ENCODE peak calls at places on chromosomes 11 and 22, in five cellular contexts. Q is heart left ventricle; D is CD4-positive, alpha-beta memory T cell; K is tibial nerve; S is tibial artery. T is an unnamed sample.

GRCh38 chr11:35144103-35144741 is 5.3 kb downstream of the CD44 start:
- DNase-seq in Q (no peak), S (no peak), D (peak), K (no peak), T (no peak)

GRCh38 chr11:33013706-33014105 is 2.0 kb upstream of the DEPDC7 start:
- DNase-seq in K (no peak), Q (no peak), S (no peak), D (no peak), T (no peak)

GRCh38 chr11:43852057-43852636 is 28.5 kb upstream of the ALKBH3 start:
- DNase-seq in S (peak), Q (peak), K (peak), D (peak), T (no peak)

GRCh38 chr11:96155627-96156378 is 187.2 kb downstream of the MAML2 start:
- DNase-seq in S (peak), Q (peak), K (peak), D (no peak), T (peak)

GRCh38 chr22:37844904-37845334 is 785 bp upstream of the ANKRD54 start:
- DNase-seq in S (no peak), D (no peak), K (no peak), Q (no peak), T (no peak)

GRCh38 chr22:38756631-38757463 is 1.0 kb upstream of the SUN2 start:
- DNase-seq in S (no peak), K (no peak), D (no peak), Q (no peak), T (no peak)

GRCh38 chr11:119793335-119793984 is 64.5 kb upstream of the NECTIN1 start:
- DNase-seq in D (no peak), S (no peak), Q (no peak), K (no peak), T (no peak)

GRCh38 chr11:118175031-118175531 is 1.4 kb downstream of the SCN2B start:
- DNase-seq in K (no peak), Q (peak), D (no peak), S (no peak), T (peak)

GRCh38 chr11:112004389-112004788 is 20.8 kb upstream of the DLAT start:
- DNase-seq in D (no peak), S (no peak), Q (no peak), K (no peak), T (no peak)

GRCh38 chr11:10488121-10488580 is 33.1 kb downstream of the AMPD3 start:
- DNase-seq in Q (no peak), K (no peak), D (no peak), S (no peak), T (peak)

GRCh38 chr11:1518301-1518700 is 31.7 kb upstream of the MOB2 start:
- DNase-seq in D (no peak), Q (no peak), K (no peak), S (no peak), T (no peak)

GRCh38 chr11:73752216-73752867 is 8.5 kb downstream of the RAB6A start:
- DNase-seq in D (no peak), Q (no peak), S (peak), K (no peak), T (no peak)

GRCh38 chr11:113014731-113015455 is 53.7 kb downstream of the NCAM1 start:
- DNase-seq in Q (peak), K (no peak), S (no peak), D (no peak), T (no peak)

GRCh38 chr22:21642584-21643448 is 714 bp downstream of the SDF2L1 start:
- DNase-seq in K (no peak), Q (no peak), D (peak), S (no peak), T (no peak)

GRCh38 chr11:73830261-73830660 is 42.6 kb downstream of the MRPL48 start:
- DNase-seq in D (no peak), K (no peak), Q (no peak), S (no peak), T (no peak)

GRCh38 chr11:23425379-23425778 is 565.1 kb upstream of the CCDC179 start:
- DNase-seq in D (no peak), K (no peak), S (no peak), Q (no peak), T (no peak)

GRCh38 chr11:128903248-128904041 is 12.3 kb downstream of the KCNJ5 start:
- DNase-seq in D (no peak), S (peak), Q (peak), K (peak), T (peak)

GRCh38 chr22:45771057-45771456 is 99.4 kb downstream of the ATXN10 start:
- DNase-seq in Q (no peak), D (no peak), S (no peak), K (no peak), T (no peak)

GRCh38 chr11:31815743-31816466 is 4.8 kb upstream of the PAX6 start:
- DNase-seq in Q (no peak), D (no peak), S (no peak), K (peak), T (no peak)

GRCh38 chr22:33756508-33756949 is 163.7 kb downstream of the LARGE1 start:
- DNase-seq in S (no peak), Q (peak), D (no peak), K (no peak), T (no peak)

GRCh38 chr11:118806400-118806799 is 15.4 kb upstream of the DDX6 start:
- DNase-seq in K (no peak), D (no peak), Q (no peak), S (no peak), T (no peak)

GRCh38 chr22:33380789-33381530 is 322.8 kb upstream of the SYN3 start:
- DNase-seq in D (no peak), K (no peak), S (no peak), Q (no peak), T (peak)

GRCh38 chr11:2667940-2668339 is 31.9 kb downstream of the KCNQ1OT1 start:
- DNase-seq in D (no peak), K (no peak), Q (no peak), S (no peak), T (no peak)

GRCh38 chr11:132452616-132453015 is 1079.7 kb downstream of the OPCML start:
- DNase-seq in S (no peak), D (no peak), Q (no peak), K (no peak), T (no peak)

GRCh38 chr22:45072322-45072903 is 62.6 kb upstream of the PHF21B start:
- DNase-seq in D (no peak), K (no peak), Q (no peak), S (no peak), T (peak)

GRCh38 chr11:64090811-64091516 is 55.2 kb downstream of the FLRT1 start:
- DNase-seq in Q (no peak), K (no peak), S (no peak), D (no peak), T (no peak)

GRCh38 chr11:14073821-14074529 is 111.5 kb downstream of the SPON1 start:
- DNase-seq in K (peak), Q (no peak), S (peak), D (no peak), T (no peak)

GRCh38 chr22:45335021-45335818 is 25.5 kb downstream of the FAM118A start:
- DNase-seq in D (no peak), S (no peak), K (no peak), Q (peak), T (no peak)

GRCh38 chr11:86176165-86176884 is 68.2 kb upstream of the EED start:
- DNase-seq in S (no peak), K (no peak), Q (no peak), D (no peak), T (no peak)

GRCh38 chr11:129787518-129787917 is 28.1 kb upstream of the TMEM45B start:
- DNase-seq in Q (no peak), K (no peak), D (no peak), S (no peak), T (peak)

GRCh38 chr22:41917906-41918791 is 3.3 kb upstream of the SHISA8 start:
- DNase-seq in S (peak), Q (peak), D (no peak), K (peak), T (no peak)

GRCh38 chr22:41922336-41922735 is 4.3 kb downstream of the TNFRSF13C start:
- DNase-seq in S (no peak), K (no peak), D (no peak), Q (no peak), T (no peak)

GRCh38 chr22:41919357-41920224 is 4.7 kb upstream of the SHISA8 start:
- DNase-seq in K (peak), D (peak), S (no peak), Q (peak), T (no peak)

GRCh38 chr22:41922940-41923594 is 3.5 kb downstream of the TNFRSF13C start:
- DNase-seq in D (no peak), Q (no peak), S (no peak), K (no peak), T (no peak)

DNA sequence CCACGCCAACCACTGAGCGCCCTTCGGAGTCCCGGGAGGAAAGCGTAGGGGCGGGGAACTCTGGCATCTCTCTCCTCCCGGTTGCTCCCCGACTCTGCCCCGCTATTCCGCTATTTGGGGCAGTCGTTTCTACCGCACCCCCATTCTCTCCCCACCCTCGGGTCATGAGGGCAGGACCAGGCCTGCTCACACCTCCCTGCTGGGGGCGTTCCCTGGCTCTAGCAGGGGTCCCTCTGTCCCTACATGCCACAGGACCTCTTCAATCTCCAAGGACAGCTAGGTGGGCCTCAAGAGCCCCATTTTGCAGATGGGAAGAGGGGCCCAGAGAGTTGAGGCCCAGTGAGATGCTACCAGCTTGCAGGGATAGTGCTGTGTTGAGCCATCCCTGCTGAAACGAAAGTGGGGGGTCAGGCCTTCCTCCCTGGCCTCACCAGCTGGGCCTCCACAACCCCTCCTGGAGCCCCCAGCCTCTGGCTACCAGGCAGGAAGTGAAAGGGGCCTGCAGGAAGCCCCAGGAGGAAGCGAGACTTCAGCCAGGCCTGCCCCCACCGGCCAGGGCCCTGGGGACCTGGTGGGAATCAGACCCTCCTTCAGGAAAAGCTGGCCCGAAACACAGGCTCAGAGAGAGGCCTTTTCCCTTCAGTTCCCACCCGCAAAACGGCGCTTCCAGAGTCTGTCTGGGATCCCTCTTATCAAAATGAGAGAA is 5.5 kb upstream of the SHISA8 start:
- DNase-seq in Q (no peak), S (no peak), D (no peak), K (no peak), T (no peak)
- H3K27ac ChIP-seq in Q (peak), S (no peak), D (no peak), K (peak), T (no peak)

DNA sequence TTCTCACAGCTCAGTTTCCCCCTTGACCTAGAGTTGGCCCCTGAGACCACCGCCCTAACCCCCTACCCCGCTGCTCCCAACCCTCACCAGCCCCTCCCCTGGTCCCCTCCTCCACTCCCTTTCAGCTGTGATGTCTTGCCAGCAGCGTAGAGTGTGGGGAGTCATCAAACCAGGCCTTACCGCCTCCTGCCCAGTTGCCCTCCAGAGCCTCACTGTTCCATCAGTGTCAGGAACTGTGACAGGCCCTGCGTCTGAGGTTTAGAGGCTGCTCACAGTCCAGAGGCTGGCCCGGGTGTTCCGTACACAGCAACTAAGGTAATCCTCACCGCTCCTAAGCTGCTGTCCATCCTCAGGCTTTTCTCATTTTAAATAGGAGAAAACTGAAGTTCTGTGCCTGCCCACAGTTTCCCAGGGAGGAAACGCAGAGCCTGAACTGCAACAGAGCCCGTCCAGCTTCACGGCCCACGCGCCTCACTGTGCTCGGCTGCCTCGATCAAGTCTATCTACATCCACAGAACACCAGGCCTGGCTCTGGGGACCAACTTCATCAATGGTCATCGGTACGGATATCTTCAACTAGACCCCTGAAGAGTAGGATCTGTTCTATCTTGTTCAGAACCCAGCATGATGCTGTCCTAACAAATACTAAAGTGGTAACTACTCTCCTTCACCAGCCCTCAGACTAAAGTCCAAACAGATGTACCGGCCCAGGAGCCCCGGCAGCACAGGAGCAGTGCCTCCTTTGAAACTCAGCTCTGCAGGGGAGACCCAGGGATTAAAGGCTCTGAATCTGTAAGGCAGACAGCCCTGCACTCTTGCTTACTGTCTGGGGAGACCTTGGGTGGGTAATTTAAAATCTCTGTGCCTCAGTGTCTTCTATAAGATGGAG is 10.3 kb downstream of the VPS37C start:
- DNase-seq in D (no peak), K (no peak), Q (no peak), S (no peak), T (no peak)
- H3K27ac ChIP-seq in D (no peak), K (peak), Q (no peak), S (peak), T (peak)

GRCh38 chr11:83060965-83061364 is 10.7 kb downstream of the RAB30 start:
- DNase-seq in K (no peak), Q (no peak), S (no peak), D (no peak), T (no peak)

GRCh38 chr11:83068573-83068972 is 3.1 kb downstream of the RAB30 start:
- DNase-seq in K (no peak), D (no peak), Q (no peak), S (no peak), T (no peak)

GRCh38 chr11:83064011-83064410 is 7.7 kb downstream of the RAB30 start:
- DNase-seq in K (no peak), Q (no peak), D (no peak), S (no peak), T (no peak)

GRCh38 chr11:83061883-83062282 is 9.8 kb downstream of the RAB30 start:
- DNase-seq in Q (no peak), K (no peak), S (no peak), D (no peak), T (no peak)

DNA sequence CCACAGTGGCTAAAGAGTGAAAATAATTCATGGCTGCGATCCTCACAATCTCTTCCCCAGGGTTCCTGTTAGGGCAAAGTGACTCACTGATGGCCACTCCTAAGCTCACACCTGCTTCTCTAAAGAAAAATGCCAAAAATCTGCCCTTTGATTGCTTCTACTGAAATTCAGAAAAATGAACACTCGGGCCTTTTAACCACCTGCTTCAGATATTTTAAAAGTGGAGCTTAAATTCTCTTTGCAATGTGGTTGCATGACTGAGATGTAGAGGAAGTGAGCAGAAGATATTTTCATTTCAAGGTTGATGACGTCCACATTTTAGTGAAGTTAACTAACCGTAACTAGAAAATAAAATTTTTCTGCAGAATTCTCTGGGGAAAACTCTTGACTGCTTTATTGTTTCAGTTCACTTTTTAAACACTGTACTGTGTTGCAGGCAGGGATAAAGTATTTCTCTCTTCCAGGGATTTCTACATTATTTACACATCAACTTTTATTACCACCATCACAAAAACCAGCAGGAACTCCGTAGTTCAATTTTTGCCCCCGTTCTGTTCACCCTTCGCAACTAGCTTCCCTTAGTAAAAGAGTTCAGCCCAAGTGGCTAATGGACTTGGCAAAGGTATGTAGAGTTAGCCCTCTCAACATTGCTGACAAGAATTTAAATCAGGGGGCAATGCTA is 8.5 kb downstream of the RAB30 start:
- DNase-seq in Q (no peak), S (no peak), K (no peak), D (peak), T (no peak)
- H3K27ac ChIP-seq in Q (peak), S (peak), K (peak), D (peak), T (peak)

GRCh38 chr11:57785072-57785471 is 23.5 kb downstream of the CTNND1 start:
- DNase-seq in S (no peak), Q (no peak), K (no peak), D (no peak), T (no peak)

GRCh38 chr11:57787920-57788716 is 26.5 kb downstream of the CTNND1 start:
- DNase-seq in K (no peak), Q (no peak), S (no peak), D (no peak), T (peak)

GRCh38 chr11:57781529-57781943 is 19.9 kb downstream of the CTNND1 start:
- DNase-seq in K (no peak), D (no peak), Q (peak), S (no peak), T (no peak)

GRCh38 chr11:57787205-57787604 is 25.6 kb downstream of the CTNND1 start:
- DNase-seq in Q (no peak), S (no peak), K (no peak), D (no peak), T (no peak)

GRCh38 chr11:57786436-57786835 is 24.8 kb downstream of the CTNND1 start:
- DNase-seq in Q (no peak), S (no peak), D (no peak), K (no peak), T (no peak)
- H3K27ac ChIP-seq in Q (no peak), S (peak), D (no peak), K (peak), T (peak)

DNA sequence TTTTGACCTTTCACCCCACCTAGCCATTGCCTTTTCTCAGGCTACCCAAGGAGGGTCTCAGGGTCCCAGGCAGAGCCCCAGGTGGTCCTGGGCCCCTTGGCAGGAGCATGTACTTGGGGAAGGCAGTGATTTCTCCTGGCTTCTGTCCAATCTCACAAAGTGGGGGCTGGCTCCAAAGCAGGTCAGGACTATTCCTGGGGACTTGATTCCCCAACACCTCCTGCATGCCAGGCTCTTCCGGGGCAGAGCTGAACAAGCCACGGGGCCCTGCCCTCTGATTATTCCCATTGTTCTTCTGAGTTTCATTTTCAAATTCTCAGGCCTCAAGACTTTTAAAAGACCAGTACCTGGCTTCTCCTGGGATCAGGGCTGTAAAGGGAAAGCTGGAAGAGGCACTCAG is 1.5 kb upstream of the TCF20 start:
- DNase-seq in K (no peak), Q (no peak), S (no peak), D (no peak), T (no peak)
- H3K27ac ChIP-seq in K (no peak), Q (no peak), S (no peak), D (no peak), T (peak)